ENCODE peak calls at places on chromosomes 6 and 20, in ten cellular contexts. A is HepG2; Y is effector memory CD4-positive, alpha-beta T cell; X is PC-3; C is fibroblast of the aortic adventitia; S is GM23248; O is transverse colon; G is cardiac fibroblast; I is fibroblast of pulmonary artery; Q is pancreas. B is an unnamed sample.

GRCh38 chr20:3174442-3175263 is 1.3 kb upstream of the LZTS3 start:
- DNase-seq in A (no peak), Y (no peak), X (peak; percentile 55), C (peak; percentile 26), S (peak; percentile 26), O (no peak), G (no peak), I (peak; percentile 36), Q (no peak), B (no peak)

GRCh38 chr6:116500969-116501433 is 10.4 kb upstream of the CALHM5 start:
- DNase-seq in A (no peak), Y (no peak), X (no peak), C (peak; percentile 34), S (peak; percentile 2), O (no peak), G (no peak), I (no peak), Q (no peak), B (no peak)

GRCh38 chr6:123733180-123733579 is 70.5 kb upstream of the NKAIN2 start:
- DNase-seq in A (no peak), Y (no peak), X (no peak), C (no peak), S (no peak), O (no peak), G (no peak), I (no peak), Q (no peak), B (no peak)

GRCh38 chr6:140956567-140957306 is 1176.0 kb upstream of the GJE1 start:
- DNase-seq in A (no peak), Y (no peak), X (no peak), C (peak; percentile 50), S (peak; percentile 85), O (no peak), G (peak; percentile 27), I (peak; percentile 6), Q (no peak), B (no peak)

GRCh38 chr6:38262041-38262440 is 377.7 kb downstream of the BTBD9 start:
- DNase-seq in A (peak; percentile 57), Y (no peak), X (peak; percentile 88), C (peak; percentile 79), S (peak; percentile 88), O (no peak), G (peak; percentile 73), I (peak; percentile 74), Q (no peak), B (no peak)

GRCh38 chr6:143166247-143166695 is 105.6 kb downstream of the AIG1 start:
- DNase-seq in A (no peak), Y (no peak), X (no peak), C (no peak), S (no peak), O (no peak), G (peak; percentile 20), I (no peak), Q (no peak), B (no peak)

GRCh38 chr20:62240015-62240685 is 1.8 kb downstream of the OSBPL2 start:
- DNase-seq in A (no peak), Y (no peak), X (no peak), C (no peak), S (no peak), O (no peak), G (no peak), I (no peak), Q (no peak), B (no peak)

GRCh38 chr6:22271044-22271443 is 25.8 kb downstream of the PRL start:
- DNase-seq in A (no peak), Y (no peak), X (no peak), C (no peak), S (no peak), O (no peak), G (no peak), I (no peak), Q (no peak), B (no peak)

GRCh38 chr6:133835901-133836300 is 53.0 kb upstream of the TCF21 start:
- DNase-seq in A (no peak), Y (no peak), X (peak; percentile 4), C (peak; percentile 68), S (peak; percentile 26), O (no peak), G (peak; percentile 50), I (peak; percentile 58), Q (no peak), B (no peak)

GRCh38 chr6:35601331-35602132 is 87.2 kb downstream of the FKBP5 start:
- DNase-seq in A (peak; percentile 63), Y (peak; percentile 68), X (peak; percentile 88), C (peak; percentile 90), S (peak; percentile 81), O (peak; percentile 69), G (peak; percentile 93), I (peak; percentile 93), Q (no peak), B (peak; percentile 78)

GRCh38 chr6:46491201-46491788 is at the start of gene RCAN2:
- DNase-seq in A (peak; percentile 27), Y (no peak), X (peak; percentile 36), C (peak; percentile 15), S (peak; percentile 88), O (peak; percentile 60), G (peak; percentile 7), I (peak; percentile 8), Q (peak; percentile 62), B (peak; percentile 85)

GRCh38 chr6:32073613-32074012 is 35.4 kb downstream of the CYP21A2 start:
- DNase-seq in A (no peak), Y (no peak), X (no peak), C (no peak), S (no peak), O (no peak), G (no peak), I (no peak), Q (no peak), B (no peak)

GRCh38 chr6:106520711-106521367 is 108.5 kb downstream of the RTN4IP1 start:
- DNase-seq in A (no peak), Y (peak; percentile 77), X (no peak), C (no peak), S (no peak), O (peak; percentile 61), G (no peak), I (no peak), Q (no peak), B (no peak)
- H3K4me3 ChIP-seq in A (no peak overlapping the region), Y (peak overlapping the region; percentile 68), X (no peak overlapping the region), C (no peak overlapping the region), S (no peak overlapping the region), O (peak overlapping the region; percentile 7), G (no peak overlapping the region), I (no peak overlapping the region), Q (no peak overlapping the region), B (no peak overlapping the region)

GRCh38 chr20:1769491-1769890 is 111.9 kb upstream of the SIRPG start:
- DNase-seq in A (no peak), Y (no peak), X (no peak), C (no peak), S (no peak), O (no peak), G (no peak), I (no peak), Q (no peak), B (no peak)

GRCh38 chr20:1758765-1759164 is 101.2 kb upstream of the SIRPG start:
- DNase-seq in A (no peak), Y (no peak), X (no peak), C (no peak), S (no peak), O (no peak), G (no peak), I (no peak), Q (no peak), B (no peak)

GRCh38 chr20:1761116-1761515 is 103.5 kb upstream of the SIRPG start:
- DNase-seq in A (no peak), Y (no peak), X (peak; percentile 93), C (peak; percentile 86), S (peak; percentile 95), O (no peak), G (peak; percentile 74), I (peak; percentile 65), Q (no peak), B (no peak)

GRCh38 chr20:1761598-1761997 is 104.0 kb upstream of the SIRPG start:
- DNase-seq in A (no peak), Y (no peak), X (no peak), C (no peak), S (no peak), O (no peak), G (no peak), I (no peak), Q (no peak), B (no peak)

GRCh38 chr20:1764136-1765033 is 106.8 kb upstream of the SIRPG start:
- DNase-seq in A (peak; percentile 73), Y (no peak), X (peak; percentile 84), C (peak; percentile 96), S (peak; percentile 88), O (peak; percentile 80), G (peak; percentile 92), I (peak; percentile 88), Q (peak; percentile 70), B (peak; percentile 74)
- H3K4me3 ChIP-seq in A (no peak overlapping the region), Y (no peak overlapping the region), X (no peak overlapping the region), C (no peak overlapping the region), S (no peak overlapping the region), O (no peak overlapping the region), G (no peak overlapping the region), I (no peak overlapping the region), Q (no peak overlapping the region), B (no peak overlapping the region)

DNA sequence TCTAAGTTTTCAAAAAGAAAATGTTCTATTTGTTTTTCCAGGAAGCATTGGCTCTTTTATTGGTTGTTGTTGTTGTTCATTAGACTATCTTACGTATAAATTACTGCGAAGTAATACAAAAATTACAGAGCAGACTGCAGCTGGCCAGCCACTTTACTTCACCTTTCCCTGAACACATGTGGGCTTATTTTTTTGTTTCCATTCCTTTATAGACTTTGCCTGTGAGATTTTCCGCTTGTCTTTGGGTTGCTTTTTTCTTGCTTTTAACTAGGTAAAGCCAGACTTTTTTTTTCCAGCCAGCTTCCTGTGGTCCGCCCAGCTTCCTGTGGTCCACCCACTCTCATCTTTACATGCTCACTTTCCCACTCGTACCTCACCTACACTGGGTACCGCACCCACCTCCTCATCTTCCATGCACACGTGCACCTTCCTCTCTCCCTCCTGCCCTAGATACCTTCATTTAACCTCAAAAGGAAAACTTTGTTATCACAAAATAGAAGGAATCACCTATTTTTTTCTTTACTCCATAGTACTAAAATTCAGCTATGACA is 79.0 kb downstream of the IPCEF1 start:
- DNase-seq in A (no peak), Y (no peak), X (no peak), C (no peak), S (no peak), O (no peak), G (no peak), I (no peak), Q (no peak), B (no peak)
- H3K4me3 ChIP-seq in A (no peak overlapping the region), Y (no peak overlapping the region), X (peak overlapping the region; percentile 72), C (no peak overlapping the region), S (no peak overlapping the region), O (no peak overlapping the region), G (no peak overlapping the region), I (no peak overlapping the region), Q (no peak overlapping the region), B (no peak overlapping the region)

DNA sequence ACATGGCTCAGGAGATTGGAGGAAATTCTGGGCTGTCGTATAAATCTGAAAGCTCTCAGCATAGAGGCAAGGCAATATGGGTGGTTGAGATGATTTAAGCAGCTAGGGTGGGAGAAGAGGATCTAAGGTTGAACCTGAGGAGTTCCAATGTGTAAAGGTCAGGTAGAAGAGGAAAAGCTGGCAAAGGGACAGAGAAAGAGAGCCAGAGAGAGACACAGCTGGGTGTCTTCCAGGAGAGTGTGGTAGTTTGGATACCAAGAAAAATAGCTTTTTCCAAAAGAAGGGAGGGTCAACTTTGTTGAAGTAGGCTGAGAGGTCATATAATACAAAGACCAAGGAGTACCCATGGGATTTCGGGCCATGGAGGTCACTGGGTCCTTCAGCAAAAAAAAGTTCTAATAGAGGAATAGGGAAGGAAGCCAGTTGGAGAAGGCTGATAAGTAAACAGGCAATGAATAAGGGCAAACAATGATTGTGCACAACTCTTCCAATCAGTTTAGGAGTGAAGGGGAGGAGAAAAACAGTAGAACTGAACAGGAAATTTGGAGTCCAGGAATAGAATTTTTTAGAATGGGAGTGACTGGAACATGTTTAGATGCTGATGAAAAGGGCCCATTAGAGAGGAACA is 135.1 kb downstream of the QRSL1 start:
- DNase-seq in A (no peak), Y (no peak), X (no peak), C (no peak), S (no peak), O (no peak), G (no peak), I (no peak), Q (no peak), B (no peak)
- H3K4me3 ChIP-seq in A (no peak overlapping the region), Y (no peak overlapping the region), X (no peak overlapping the region), C (no peak overlapping the region), S (no peak overlapping the region), O (no peak overlapping the region), G (no peak overlapping the region), I (no peak overlapping the region), Q (no peak overlapping the region), B (no peak overlapping the region)